ENCODE peak calls at places on chromosome 12, in six cellular contexts. One of them, this sample, is unnamed.

GRCh38 chr12:117522559-117522958 is 161.1 kb upstream of the NOS1 start:
- DNase-seq in fibroblast of pulmonary artery: no peak
- DNase-seq in neuronal stem cell: no peak
- DNase-seq in GDM1: no peak
- DNase-seq in effector memory CD8-positive, alpha-beta T cell: no peak
- DNase-seq in IMR-90: no peak
- DNase-seq in this sample: no peak

GRCh38 chr12:64181504-64182291 is 40.4 kb downstream of the KICS2 start:
- DNase-seq in fibroblast of pulmonary artery: peak
- DNase-seq in neuronal stem cell: peak
- DNase-seq in GDM1: no peak
- DNase-seq in effector memory CD8-positive, alpha-beta T cell: no peak
- DNase-seq in IMR-90: peak
- DNase-seq in this sample: peak

GRCh38 chr12:123436017-123436964 is at the start of gene RILPL2:
- DNase-seq in fibroblast of pulmonary artery: peak
- DNase-seq in neuronal stem cell: peak
- DNase-seq in GDM1: peak
- DNase-seq in effector memory CD8-positive, alpha-beta T cell: peak
- DNase-seq in IMR-90: peak
- DNase-seq in this sample: peak

GRCh38 chr12:111446044-111446581 is 40.4 kb downstream of the SH2B3 start:
- DNase-seq in fibroblast of pulmonary artery: peak
- DNase-seq in neuronal stem cell: no peak
- DNase-seq in GDM1: no peak
- DNase-seq in effector memory CD8-positive, alpha-beta T cell: no peak
- DNase-seq in IMR-90: peak
- DNase-seq in this sample: peak

GRCh38 chr12:66087365-66087943 is 43.1 kb downstream of the LLPH start:
- DNase-seq in fibroblast of pulmonary artery: peak
- DNase-seq in neuronal stem cell: peak
- DNase-seq in GDM1: no peak
- DNase-seq in effector memory CD8-positive, alpha-beta T cell: peak
- DNase-seq in IMR-90: peak
- DNase-seq in this sample: peak

GRCh38 chr12:121537814-121538698 is 42.8 kb downstream of the KDM2B start:
- DNase-seq in fibroblast of pulmonary artery: no peak
- DNase-seq in neuronal stem cell: no peak
- DNase-seq in GDM1: no peak
- DNase-seq in effector memory CD8-positive, alpha-beta T cell: peak
- DNase-seq in IMR-90: no peak
- DNase-seq in this sample: no peak

GRCh38 chr12:13959131-13959734 is 22.2 kb downstream of the GRIN2B start:
- DNase-seq in fibroblast of pulmonary artery: no peak
- DNase-seq in neuronal stem cell: no peak
- DNase-seq in GDM1: no peak
- DNase-seq in effector memory CD8-positive, alpha-beta T cell: no peak
- DNase-seq in IMR-90: no peak
- DNase-seq in this sample: no peak

GRCh38 chr12:52313926-52314325 is 7.3 kb downstream of the KRT83 start:
- DNase-seq in fibroblast of pulmonary artery: no peak
- DNase-seq in neuronal stem cell: no peak
- DNase-seq in GDM1: no peak
- DNase-seq in effector memory CD8-positive, alpha-beta T cell: no peak
- DNase-seq in IMR-90: no peak
- DNase-seq in this sample: no peak

GRCh38 chr12:25686351-25686750 is 133.3 kb upstream of the LMNTD1 start:
- DNase-seq in fibroblast of pulmonary artery: no peak
- DNase-seq in neuronal stem cell: no peak
- DNase-seq in GDM1: no peak
- DNase-seq in effector memory CD8-positive, alpha-beta T cell: no peak
- DNase-seq in IMR-90: no peak
- DNase-seq in this sample: no peak

GRCh38 chr12:25822281-25822680 is 136.2 kb upstream of the RASSF8 start:
- DNase-seq in fibroblast of pulmonary artery: no peak
- DNase-seq in neuronal stem cell: no peak
- DNase-seq in GDM1: no peak
- DNase-seq in effector memory CD8-positive, alpha-beta T cell: no peak
- DNase-seq in IMR-90: no peak
- DNase-seq in this sample: no peak

GRCh38 chr12:32502693-32503510 is 103.5 kb downstream of the FGD4 start:
- DNase-seq in fibroblast of pulmonary artery: peak
- DNase-seq in neuronal stem cell: no peak
- DNase-seq in GDM1: no peak
- DNase-seq in effector memory CD8-positive, alpha-beta T cell: no peak
- DNase-seq in IMR-90: peak
- DNase-seq in this sample: no peak

GRCh38 chr12:13000935-13001724 is 1.1 kb upstream of the HEBP1 start:
- DNase-seq in fibroblast of pulmonary artery: peak
- DNase-seq in neuronal stem cell: peak
- DNase-seq in GDM1: no peak
- DNase-seq in effector memory CD8-positive, alpha-beta T cell: peak
- DNase-seq in IMR-90: peak
- DNase-seq in this sample: no peak

GRCh38 chr12:132141976-132142678 is 2.0 kb downstream of the DDX51 start:
- DNase-seq in fibroblast of pulmonary artery: no peak
- DNase-seq in neuronal stem cell: no peak
- DNase-seq in GDM1: no peak
- DNase-seq in effector memory CD8-positive, alpha-beta T cell: no peak
- DNase-seq in IMR-90: no peak
- DNase-seq in this sample: no peak

GRCh38 chr12:107748472-107748871 is 12.5 kb downstream of the PRDM4 start:
- DNase-seq in fibroblast of pulmonary artery: peak
- DNase-seq in neuronal stem cell: no peak
- DNase-seq in GDM1: no peak
- DNase-seq in effector memory CD8-positive, alpha-beta T cell: no peak
- DNase-seq in IMR-90: peak
- DNase-seq in this sample: no peak

GRCh38 chr12:106766393-106766826 is 8.1 kb upstream of the RIC8B start:
- DNase-seq in fibroblast of pulmonary artery: peak
- DNase-seq in neuronal stem cell: no peak
- DNase-seq in GDM1: no peak
- DNase-seq in effector memory CD8-positive, alpha-beta T cell: no peak
- DNase-seq in IMR-90: no peak
- DNase-seq in this sample: no peak

GRCh38 chr12:94614288-94614721 is 36.1 kb downstream of the TMCC3 start:
- DNase-seq in fibroblast of pulmonary artery: no peak
- DNase-seq in neuronal stem cell: peak
- DNase-seq in GDM1: no peak
- DNase-seq in effector memory CD8-positive, alpha-beta T cell: no peak
- DNase-seq in IMR-90: no peak
- DNase-seq in this sample: no peak

GRCh38 chr12:129363041-129363440 is 509.8 kb downstream of the GLT1D1 start:
- DNase-seq in fibroblast of pulmonary artery: no peak
- DNase-seq in neuronal stem cell: no peak
- DNase-seq in GDM1: no peak
- DNase-seq in effector memory CD8-positive, alpha-beta T cell: no peak
- DNase-seq in IMR-90: no peak
- DNase-seq in this sample: no peak

GRCh38 chr12:10392394-10392930 is 2.6 kb upstream of the KLRK1 start:
- DNase-seq in fibroblast of pulmonary artery: peak
- DNase-seq in neuronal stem cell: no peak
- DNase-seq in GDM1: peak
- DNase-seq in effector memory CD8-positive, alpha-beta T cell: peak
- DNase-seq in IMR-90: peak
- DNase-seq in this sample: peak

GRCh38 chr12:46983959-46984833 is 95.2 kb upstream of the PCED1B start:
- DNase-seq in fibroblast of pulmonary artery: peak
- DNase-seq in neuronal stem cell: peak
- DNase-seq in GDM1: no peak
- DNase-seq in effector memory CD8-positive, alpha-beta T cell: peak
- DNase-seq in IMR-90: peak
- DNase-seq in this sample: peak

GRCh38 chr12:121917950-121918678 is at the start of gene CFAP251:
- DNase-seq in fibroblast of pulmonary artery: peak
- DNase-seq in neuronal stem cell: peak
- DNase-seq in GDM1: peak
- DNase-seq in effector memory CD8-positive, alpha-beta T cell: peak
- DNase-seq in IMR-90: peak
- DNase-seq in this sample: peak

GRCh38 chr12:29043069-29043468 is 106.0 kb upstream of the FAR2 start:
- DNase-seq in fibroblast of pulmonary artery: peak
- DNase-seq in neuronal stem cell: no peak
- DNase-seq in GDM1: no peak
- DNase-seq in effector memory CD8-positive, alpha-beta T cell: no peak
- DNase-seq in IMR-90: peak
- DNase-seq in this sample: no peak

GRCh38 chr12:30026621-30027234 is 243.0 kb upstream of the TMTC1 start:
- DNase-seq in fibroblast of pulmonary artery: peak
- DNase-seq in neuronal stem cell: no peak
- DNase-seq in GDM1: no peak
- DNase-seq in effector memory CD8-positive, alpha-beta T cell: no peak
- DNase-seq in IMR-90: peak
- DNase-seq in this sample: no peak

GRCh38 chr12:127803545-127803944 is 463.4 kb upstream of the TMEM132C start:
- DNase-seq in fibroblast of pulmonary artery: no peak
- DNase-seq in neuronal stem cell: no peak
- DNase-seq in GDM1: no peak
- DNase-seq in effector memory CD8-positive, alpha-beta T cell: no peak
- DNase-seq in IMR-90: no peak
- DNase-seq in this sample: no peak

GRCh38 chr12:43284441-43284840 is 267.6 kb downstream of the ADAMTS20 start:
- DNase-seq in fibroblast of pulmonary artery: peak
- DNase-seq in neuronal stem cell: no peak
- DNase-seq in GDM1: no peak
- DNase-seq in effector memory CD8-positive, alpha-beta T cell: no peak
- DNase-seq in IMR-90: no peak
- DNase-seq in this sample: no peak

GRCh38 chr12:73321776-73322175 is 1049.6 kb downstream of the TRHDE start:
- DNase-seq in fibroblast of pulmonary artery: no peak
- DNase-seq in neuronal stem cell: no peak
- DNase-seq in GDM1: no peak
- DNase-seq in effector memory CD8-positive, alpha-beta T cell: no peak
- DNase-seq in IMR-90: no peak
- DNase-seq in this sample: no peak

GRCh38 chr12:53324113-53324778 is 2.8 kb upstream of the AAAS start:
- DNase-seq in fibroblast of pulmonary artery: no peak
- DNase-seq in neuronal stem cell: no peak
- DNase-seq in GDM1: peak
- DNase-seq in effector memory CD8-positive, alpha-beta T cell: peak
- DNase-seq in IMR-90: no peak
- DNase-seq in this sample: no peak

This sample was measured in NCI-H774.